ENCODE peak calls at places on chromosomes 6 and 20, in five cellular contexts. L is CD8-positive, alpha-beta T cell; T is HCT116; O is ovary; H is body of pancreas. B is an unnamed sample.

GRCh38 chr6:116561377-116562018 is 7.9 kb downstream of the CALHM4 start:
- DNase-seq in L (peak; percentile 34), T (peak; percentile 55), O (peak; percentile 73), H (peak; percentile 76), B (peak; percentile 64)

GRCh38 chr6:30260036-30260504 is 46.9 kb upstream of the TRIM26 start:
- DNase-seq in L (no peak), T (no peak), O (no peak), H (no peak), B (peak; percentile 13)

GRCh38 chr6:37987008-37987407 is 167.5 kb downstream of the ZFAND3 start:
- DNase-seq in L (no peak), T (no peak), O (no peak), H (no peak), B (no peak)

GRCh38 chr6:4931530-4932505 is 72.0 kb downstream of the RPP40 start:
- DNase-seq in L (no peak), T (no peak), O (no peak), H (no peak), B (no peak)

GRCh38 chr20:23157741-23158140 is 71.6 kb upstream of the CD93 start:
- DNase-seq in L (no peak), T (no peak), O (no peak), H (no peak), B (no peak)

GRCh38 chr20:45343867-45344721 is 4.1 kb downstream of the SDC4 start:
- DNase-seq in L (no peak), T (peak; percentile 72), O (no peak), H (peak; percentile 89), B (no peak)

GRCh38 chr6:155316419-155316818 is 2.1 kb upstream of the TFB1M start:
- DNase-seq in L (no peak), T (no peak), O (no peak), H (no peak), B (no peak)

GRCh38 chr6:166775180-166775922 is 148.3 kb upstream of the RPS6KA2 start:
- DNase-seq in L (peak; percentile 49), T (peak; percentile 51), O (peak; percentile 55), H (peak; percentile 65), B (peak; percentile 56)

GRCh38 chr6:17165383-17165782 is 63.5 kb downstream of the STMND1 start:
- DNase-seq in L (no peak), T (no peak), O (no peak), H (no peak), B (no peak)

GRCh38 chr6:159044899-159045727 is at the start of gene TAGAP:
- DNase-seq in L (peak; percentile 74), T (no peak), O (no peak), H (peak; percentile 38), B (peak; percentile 55)

GRCh38 chr20:47032969-47033578 is 138.4 kb downstream of the EYA2 start:
- DNase-seq in L (no peak), T (no peak), O (no peak), H (no peak), B (no peak)

GRCh38 chr20:43003318-43003928 is 186.3 kb downstream of the PTPRT start:
- DNase-seq in L (no peak), T (no peak), O (no peak), H (no peak), B (no peak)

GRCh38 chr6:67449602-67450001 is 1185.5 kb upstream of the ADGRB3 start:
- DNase-seq in L (no peak), T (no peak), O (no peak), H (no peak), B (no peak)

GRCh38 chr20:33415948-33416347 is 14.6 kb upstream of the CDK5RAP1 start:
- DNase-seq in L (no peak), T (no peak), O (no peak), H (no peak), B (no peak)

GRCh38 chr6:53192590-53193232 is 44.1 kb upstream of the GCM1 start:
- DNase-seq in L (no peak), T (no peak), O (no peak), H (no peak), B (peak; percentile 14)

GRCh38 chr6:97586344-97586743 is 303.3 kb upstream of the MMS22L start:
- DNase-seq in L (no peak), T (no peak), O (no peak), H (no peak), B (no peak)

GRCh38 chr6:45864651-45865050 is 151.0 kb downstream of the CLIC5 start:
- DNase-seq in L (no peak), T (no peak), O (no peak), H (no peak), B (no peak)

GRCh38 chr6:80163754-80164187 is 57.3 kb downstream of the BCKDHB start:
- DNase-seq in L (no peak), T (peak; percentile 72), O (no peak), H (no peak), B (no peak)

GRCh38 chr20:44759595-44759994 is 13.9 kb downstream of the KCNK15 start:
- DNase-seq in L (no peak), T (no peak), O (no peak), H (no peak), B (no peak)

GRCh38 chr20:53100476-53100911 is 128.3 kb downstream of the TSHZ2 start:
- DNase-seq in L (no peak), T (no peak), O (no peak), H (no peak), B (no peak)
- H3K27ac ChIP-seq in L (no peak overlapping the region), T (no peak overlapping the region), O (no peak overlapping the region), H (no peak overlapping the region), B (no peak overlapping the region)

DNA sequence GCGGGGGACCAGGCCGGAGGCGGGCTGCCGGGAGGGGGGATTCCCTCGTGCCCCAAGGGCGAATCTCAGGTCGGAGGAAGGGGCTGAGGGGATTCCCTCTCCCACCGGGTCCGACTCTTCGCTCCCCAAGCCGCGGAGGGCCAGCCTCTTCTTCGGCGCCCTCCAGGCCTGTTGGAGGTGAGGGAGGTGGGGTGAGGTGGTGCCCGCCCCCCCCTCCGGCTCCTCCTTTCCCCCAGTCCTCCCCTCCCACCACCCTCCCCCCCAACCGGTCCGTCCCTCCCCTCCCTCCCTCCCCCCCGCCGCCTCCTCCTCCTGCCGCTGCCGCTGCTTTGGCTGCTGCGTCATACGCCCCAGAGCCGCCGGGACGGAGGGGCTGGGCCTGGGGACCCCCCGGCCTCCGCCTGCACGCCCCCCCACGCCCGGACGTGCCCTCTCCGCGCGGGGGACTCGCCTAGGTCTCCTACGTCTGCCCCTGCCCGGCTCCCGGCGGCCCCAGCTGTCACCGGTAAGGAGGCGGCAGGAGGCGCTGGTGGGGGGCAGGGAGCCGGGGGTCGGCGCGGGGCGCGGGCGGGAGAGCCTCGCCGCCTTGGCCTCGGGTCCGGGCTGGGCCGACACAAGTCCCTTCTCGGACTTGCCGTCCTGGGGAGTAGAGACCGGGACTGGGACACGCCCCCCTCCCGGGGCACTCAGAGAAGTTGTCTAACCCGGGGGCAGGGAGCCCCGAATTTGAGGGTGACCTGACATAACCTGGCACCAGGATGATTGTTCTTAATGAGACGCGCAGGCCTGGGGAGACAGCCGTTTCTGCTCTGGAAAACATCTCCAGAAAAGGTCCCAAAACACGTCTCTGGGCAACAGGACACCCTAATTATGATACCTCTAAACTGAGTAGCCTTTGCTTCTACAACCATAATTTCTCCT is at the start of gene PHF1:
- DNase-seq in L (peak; percentile 64), T (peak; percentile 60), O (peak; percentile 87), H (peak; percentile 84), B (peak; percentile 83)
- TF ChIP-seq CTCF in L (no peak), T (no peak), O (no peak), H (no peak), B (peak; percentile 13)

GRCh38 chr6:69945192-69945591 is 78.8 kb downstream of the COL19A1 start:
- DNase-seq in L (no peak), T (no peak), O (no peak), H (no peak), B (no peak)
- H3K27ac ChIP-seq in L (no peak overlapping the region), T (no peak overlapping the region), O (no peak overlapping the region), H (no peak overlapping the region), B (no peak overlapping the region)

DNA sequence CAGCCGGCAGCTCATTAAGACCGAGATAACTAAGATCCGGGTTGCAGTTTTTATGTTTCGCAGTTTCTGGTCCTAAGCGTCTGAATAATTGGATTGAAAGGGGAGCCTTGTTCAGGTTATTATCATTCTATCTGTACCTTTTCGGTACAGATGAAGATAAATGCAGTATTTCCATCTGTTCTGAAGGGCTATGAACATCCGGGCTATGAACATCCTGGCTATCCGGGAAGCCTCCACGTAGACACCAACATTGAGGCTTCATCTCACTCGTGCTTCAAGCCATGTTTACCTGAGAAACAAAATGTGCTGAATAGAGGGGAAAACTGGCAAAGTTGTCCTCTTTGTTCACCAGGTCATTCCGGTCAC is 399 bp upstream of the REPS1 start:
- DNase-seq in L (no peak), T (no peak), O (no peak), H (no peak), B (no peak)
- TF ChIP-seq CTCF in L (peak; percentile 43), T (no peak), O (no peak), H (no peak), B (no peak)

DNA sequence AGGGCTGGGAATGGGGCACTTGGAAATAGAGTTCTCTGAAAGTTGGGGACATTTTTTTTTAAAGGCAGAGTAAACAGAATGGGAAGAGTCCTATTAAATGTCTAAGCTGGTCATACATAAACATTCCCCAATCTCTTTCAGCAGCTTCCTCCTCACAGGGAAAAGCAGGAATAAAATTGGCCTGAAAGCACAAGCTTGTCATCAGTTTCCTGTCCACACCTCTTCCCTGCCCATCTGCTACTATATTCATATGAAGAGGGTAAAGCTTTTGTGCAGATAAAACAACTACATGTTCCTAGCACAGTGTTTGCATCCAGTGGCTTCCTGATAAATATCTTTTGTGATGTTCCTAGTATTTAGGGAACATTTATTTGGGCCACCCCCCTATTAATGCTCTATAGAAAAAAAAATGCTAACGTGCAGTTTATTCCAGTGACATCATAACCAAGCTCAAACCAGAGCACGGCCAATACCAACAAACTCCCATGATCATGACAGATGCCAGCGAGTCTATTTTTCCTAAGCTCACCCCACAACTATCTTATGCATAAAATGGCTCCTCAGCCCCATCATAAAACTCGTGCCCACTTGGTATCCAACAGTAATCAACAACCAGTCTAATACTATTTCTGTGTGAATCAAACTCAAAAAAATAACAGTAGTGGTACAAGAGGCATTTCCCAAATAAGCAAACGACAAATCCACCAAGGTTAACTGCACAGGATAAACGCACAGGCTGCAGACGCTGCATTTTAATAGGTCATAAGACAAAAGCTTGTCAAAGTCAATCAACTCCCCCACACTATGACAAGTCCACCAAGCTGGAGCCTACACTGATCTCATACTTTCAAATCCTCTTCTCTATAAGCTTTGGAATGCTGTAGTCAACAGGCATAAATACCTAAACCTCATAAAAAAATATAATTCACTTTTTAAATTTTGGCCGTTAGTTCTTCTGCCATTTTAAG is 95.3 kb downstream of the EPB41L2 start:
- DNase-seq in L (no peak), T (no peak), O (no peak), H (no peak), B (no peak)
- H3K27ac ChIP-seq in L (no peak overlapping the region), T (no peak overlapping the region), O (no peak overlapping the region), H (no peak overlapping the region), B (peak overlapping the region; percentile 81)

DNA sequence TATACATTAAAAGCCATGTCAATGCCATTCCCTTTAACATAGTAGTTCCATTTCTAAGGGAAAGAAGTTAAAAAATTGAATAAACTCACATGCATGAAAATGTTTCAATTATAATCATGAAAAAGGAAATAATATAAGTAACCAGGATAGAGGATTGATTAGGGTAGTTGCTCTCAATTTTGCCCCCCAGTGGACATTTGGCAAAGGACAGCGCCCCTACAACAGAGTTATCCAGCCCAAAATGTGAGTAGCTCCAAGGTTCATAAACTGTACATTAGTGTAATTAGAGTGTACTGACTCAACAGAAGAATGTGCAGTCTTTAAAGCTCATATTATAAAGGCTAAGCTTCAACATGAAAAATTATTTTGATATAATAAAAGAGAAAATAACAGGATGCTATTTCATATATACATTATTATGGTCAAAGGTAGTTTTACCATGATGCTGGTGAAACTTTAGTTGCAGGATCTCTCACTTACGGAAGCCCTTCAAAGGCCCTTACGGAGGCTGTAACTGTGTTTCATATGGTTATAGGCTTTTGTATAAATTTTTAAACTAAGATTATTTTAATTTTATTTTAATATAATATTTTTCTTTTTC is 403.4 kb downstream of the PLCB1 start:
- DNase-seq in L (no peak), T (no peak), O (no peak), H (no peak), B (no peak)
- TF ChIP-seq CTCF in L (no peak), T (peak; percentile 55), O (no peak), H (peak; percentile 7), B (peak; percentile 5)

GRCh38 chr6:43852350-43852864 is 82.4 kb downstream of the VEGFA start:
- DNase-seq in L (no peak), T (no peak), O (no peak), H (no peak), B (no peak)
- H3K27ac ChIP-seq in L (no peak overlapping the region), T (no peak overlapping the region), O (no peak overlapping the region), H (no peak overlapping the region), B (no peak overlapping the region)

B was measured in heart right ventricle.